ENCODE peak calls at places on chromosomes 11 and 22, in six cellular contexts. D, T, G, W, Z and R are unnamed samples.

GRCh38 chr22:30210235-30210831 is 36.2 kb downstream of the LIF start:
- DNase-seq in T (no peak), W (peak), D (no peak), Z (no peak), G (no peak), R (peak)

GRCh38 chr11:65859134-65859811 is 960 bp upstream of the MUS81 start:
- DNase-seq in W (peak), G (peak), D (peak), T (peak), Z (peak), R (peak)

GRCh38 chr11:27088353-27088752 is 47.7 kb downstream of the BBOX1 start:
- DNase-seq in G (no peak), Z (no peak), D (no peak), T (no peak), W (no peak), R (no peak)

GRCh38 chr11:43546561-43547410 is 133.8 kb upstream of the HSD17B12 start:
- DNase-seq in G (no peak), D (no peak), Z (no peak), W (no peak), T (peak), R (no peak)

GRCh38 chr11:73980001-73980960 is 2.4 kb downstream of the UCP2 start:
- DNase-seq in D (no peak), W (peak), T (peak), Z (peak), G (no peak), R (peak)

GRCh38 chr22:40982482-40983385 is 31.6 kb downstream of the RBX1 start:
- DNase-seq in D (no peak), W (no peak), T (no peak), Z (no peak), G (no peak), R (peak)

GRCh38 chr11:5394091-5394490 is 10.5 kb downstream of the OR51M1 start:
- DNase-seq in Z (no peak), W (no peak), D (no peak), G (no peak), T (no peak), R (no peak)

GRCh38 chr11:79390477-79390876 is 50.4 kb downstream of the TENM4 start:
- DNase-seq in T (no peak), G (no peak), D (no peak), W (no peak), Z (no peak), R (no peak)

GRCh38 chr11:100574894-100575769 is 112.0 kb upstream of the ARHGAP42 start:
- DNase-seq in T (no peak), W (peak), Z (no peak), D (no peak), G (no peak), R (no peak)

GRCh38 chr11:109527496-109527895 is 105.5 kb downstream of the C11orf87 start:
- DNase-seq in G (no peak), W (peak), T (no peak), D (no peak), Z (no peak), R (no peak)

GRCh38 chr11:116702772-116703360 is 69.9 kb downstream of the BUD13 start:
- DNase-seq in T (no peak), Z (no peak), G (no peak), D (no peak), W (no peak), R (peak)

GRCh38 chr11:22337571-22338464 is at the start of gene SLC17A6:
- DNase-seq in Z (no peak), W (peak), D (no peak), T (no peak), G (peak), R (no peak)

GRCh38 chr11:130120045-130120444 is 39.5 kb upstream of the ST14 start:
- DNase-seq in W (no peak), D (no peak), T (no peak), Z (no peak), G (no peak), R (no peak)

GRCh38 chr11:88414385-88414861 is 76.9 kb upstream of the CTSC start:
- DNase-seq in Z (peak), T (no peak), D (no peak), G (no peak), W (peak), R (no peak)

GRCh38 chr11:101817536-101817935 is 97.3 kb upstream of the CEP126 start:
- DNase-seq in W (no peak), T (no peak), D (no peak), Z (no peak), G (no peak), R (no peak)

GRCh38 chr11:102287963-102288744 is 29.1 kb upstream of the BIRC3 start:
- DNase-seq in W (peak), T (no peak), D (no peak), G (peak), Z (peak), R (no peak)

GRCh38 chr22:43555561-43556515 is 144.0 kb downstream of the MPPED1 start:
- DNase-seq in T (no peak), G (no peak), D (no peak), W (no peak), Z (no peak), R (no peak)

GRCh38 chr22:45603631-45604030 is 68.0 kb upstream of the ATXN10 start:
- DNase-seq in W (no peak), Z (no peak), T (peak), D (no peak), G (no peak), R (no peak)

GRCh38 chr22:38316340-38317236 is 645 bp downstream of the CSNK1E start:
- DNase-seq in T (peak), Z (peak), W (peak), G (no peak), D (peak), R (peak)

GRCh38 chr22:43419371-43420080 is 7.7 kb downstream of the MPPED1 start:
- DNase-seq in G (no peak), T (no peak), Z (no peak), D (no peak), W (no peak), R (no peak)

GRCh38 chr11:12789054-12789453 is 114.8 kb downstream of the TEAD1 start:
- DNase-seq in W (no peak), G (no peak), D (no peak), T (no peak), Z (no peak), R (no peak)

GRCh38 chr11:96554236-96554635 is 164.4 kb downstream of the JRKL start:
- DNase-seq in W (no peak), G (no peak), D (no peak), Z (no peak), T (no peak), R (no peak)

GRCh38 chr11:75667831-75668507 is 869 bp downstream of the MAP6 start:
- DNase-seq in W (peak), G (peak), T (peak), D (peak), Z (no peak), R (no peak)

GRCh38 chr11:6617315-6617781 is 1.9 kb downstream of the TPP1 start:
- DNase-seq in G (no peak), T (peak), W (no peak), Z (no peak), D (no peak), R (peak)

GRCh38 chr11:117839234-117839882 is 14.8 kb upstream of the FXYD2 start:
- DNase-seq in G (no peak), Z (no peak), W (no peak), T (peak), D (no peak), R (no peak)

GRCh38 chr11:62205441-62205840 is 3.0 kb upstream of the SCGB2A1 start:
- DNase-seq in T (no peak), Z (no peak), G (no peak), W (no peak), D (no peak), R (no peak)

GRCh38 chr11:128520206-128520885 is 67.0 kb downstream of the ETS1 start:
- DNase-seq in W (no peak), Z (peak), G (no peak), T (no peak), D (no peak), R (no peak)

GRCh38 chr11:78860720-78861422 is 286.2 kb upstream of the NARS2 start:
- DNase-seq in Z (no peak), T (no peak), D (no peak), G (peak), W (peak), R (no peak)

GRCh38 chr11:109695696-109696095 is 273.7 kb downstream of the C11orf87 start:
- DNase-seq in Z (no peak), W (peak), G (no peak), T (no peak), D (no peak), R (no peak)

GRCh38 chr11:22433066-22433450 is 94.9 kb downstream of the SLC17A6 start:
- DNase-seq in G (no peak), W (no peak), D (no peak), T (no peak), Z (no peak), R (no peak)

GRCh38 chr22:42202669-42203068 is 67.8 kb downstream of the TCF20 start:
- DNase-seq in W (peak), D (no peak), Z (no peak), T (no peak), G (no peak), R (no peak)

GRCh38 chr11:44505591-44506054 is 59.8 kb upstream of the CD82 start:
- DNase-seq in W (peak), G (no peak), D (no peak), T (no peak), Z (no peak), R (no peak)

GRCh38 chr11:116833491-116833815 is 3.7 kb downstream of the APOC3 start:
- DNase-seq in D (no peak), Z (no peak), W (no peak), T (no peak), G (no peak), R (no peak)

GRCh38 chr11:441043-441417 is 781 bp downstream of the ANO9 start:
- DNase-seq in T (no peak), W (no peak), G (no peak), Z (no peak), D (no peak), R (no peak)

GRCh38 chr11:442611-443081 is 835 bp upstream of the ANO9 start:
- DNase-seq in W (no peak), G (no peak), Z (no peak), T (peak), D (no peak), R (no peak)

GRCh38 chr11:443542-444199 is 1.9 kb upstream of the ANO9 start:
- DNase-seq in Z (no peak), T (peak), D (no peak), G (no peak), W (peak), R (no peak)

GRCh38 chr11:440065-441042 is 1.5 kb downstream of the ANO9 start:
- DNase-seq in D (no peak), Z (no peak), W (no peak), T (peak), G (no peak), R (no peak)

DNA sequence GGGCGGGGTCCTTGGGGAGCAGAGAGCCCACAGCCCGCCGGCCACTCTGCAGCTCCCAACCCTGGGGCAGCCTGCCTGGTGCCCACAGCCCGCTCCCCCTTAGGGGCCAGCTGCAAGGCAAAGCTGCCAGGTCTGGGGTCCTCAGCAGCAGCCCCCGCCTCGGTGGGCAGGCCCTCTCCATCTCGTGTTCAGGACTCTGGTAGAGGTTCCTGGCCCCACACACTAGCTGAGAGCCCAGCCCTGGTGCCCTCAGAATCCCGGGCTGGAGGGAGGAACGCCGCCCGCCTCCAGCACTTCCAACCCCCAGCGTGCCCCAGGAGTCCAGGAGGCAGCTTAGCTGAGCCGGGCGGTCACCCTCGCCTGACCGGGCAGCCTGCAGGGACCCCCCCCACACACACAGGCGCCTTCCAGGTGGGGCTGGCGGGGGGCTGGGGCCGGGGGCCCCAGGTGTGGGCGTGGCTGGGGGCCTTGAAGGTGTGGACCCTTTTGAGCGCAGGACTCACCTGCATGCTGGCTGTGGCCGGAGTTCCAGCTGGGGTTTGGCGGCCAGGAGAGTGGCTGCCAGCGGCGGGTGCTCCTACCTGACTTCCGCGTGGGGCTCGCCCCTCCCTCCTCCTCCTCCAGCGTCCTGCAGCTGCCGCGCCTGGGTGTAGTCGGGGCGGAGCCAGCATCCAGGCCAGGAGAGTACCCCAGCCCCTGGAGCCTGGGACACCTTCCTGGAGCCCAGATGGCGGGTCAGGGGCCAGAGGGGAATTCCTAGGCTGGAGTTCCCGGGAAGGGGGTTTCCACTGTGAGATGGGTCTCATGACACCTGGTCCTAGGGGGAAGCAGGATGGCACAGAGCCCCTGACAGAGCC is at the start of gene ANO9:
- DNase-seq in D (no peak), T (peak), Z (peak), G (no peak), W (no peak), R (peak)
- H3K4me3 ChIP-seq in D (no peak), T (peak), Z (peak), G (peak), W (no peak), R (peak)

GRCh38 chr22:49727881-49728563 is 99.7 kb downstream of the BRD1 start:
- DNase-seq in G (no peak), D (no peak), Z (no peak), T (no peak), W (no peak), R (no peak)

GRCh38 chr22:49727191-49727880 is 100.3 kb downstream of the BRD1 start:
- DNase-seq in W (no peak), G (no peak), T (no peak), D (no peak), Z (no peak), R (no peak)

GRCh38 chr22:49728566-49729271 is 99.0 kb downstream of the BRD1 start:
- DNase-seq in W (no peak), T (no peak), D (peak), G (no peak), Z (no peak), R (no peak)

GRCh38 chr22:49733631-49734030 is 94.0 kb downstream of the BRD1 start:
- DNase-seq in T (peak), Z (peak), G (no peak), D (no peak), W (no peak), R (no peak)

DNA sequence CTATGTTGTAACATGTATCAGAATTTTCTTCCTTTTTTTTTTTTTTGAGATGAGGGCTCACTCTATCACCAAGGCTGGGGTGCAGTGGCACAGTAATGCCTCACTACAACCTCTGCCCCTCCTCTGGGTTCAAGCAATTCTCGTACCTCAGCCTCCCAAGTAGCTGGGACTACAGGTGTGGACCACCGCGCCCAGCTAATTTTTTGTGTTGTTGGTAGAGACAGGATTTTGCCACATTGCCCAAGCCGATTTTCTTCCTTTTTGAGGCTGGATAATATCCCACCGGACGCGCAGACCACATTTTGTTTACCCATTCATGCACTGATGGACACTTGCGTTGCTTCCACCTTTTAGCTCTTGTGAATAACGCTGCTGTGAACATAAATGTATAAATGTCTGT is 97.0 kb downstream of the BRD1 start:
- DNase-seq in Z (no peak), G (no peak), D (no peak), W (no peak), T (no peak), R (no peak)
- H3K27ac ChIP-seq in Z (no peak), G (no peak), D (no peak), W (no peak), T (no peak), R (no peak)

DNA sequence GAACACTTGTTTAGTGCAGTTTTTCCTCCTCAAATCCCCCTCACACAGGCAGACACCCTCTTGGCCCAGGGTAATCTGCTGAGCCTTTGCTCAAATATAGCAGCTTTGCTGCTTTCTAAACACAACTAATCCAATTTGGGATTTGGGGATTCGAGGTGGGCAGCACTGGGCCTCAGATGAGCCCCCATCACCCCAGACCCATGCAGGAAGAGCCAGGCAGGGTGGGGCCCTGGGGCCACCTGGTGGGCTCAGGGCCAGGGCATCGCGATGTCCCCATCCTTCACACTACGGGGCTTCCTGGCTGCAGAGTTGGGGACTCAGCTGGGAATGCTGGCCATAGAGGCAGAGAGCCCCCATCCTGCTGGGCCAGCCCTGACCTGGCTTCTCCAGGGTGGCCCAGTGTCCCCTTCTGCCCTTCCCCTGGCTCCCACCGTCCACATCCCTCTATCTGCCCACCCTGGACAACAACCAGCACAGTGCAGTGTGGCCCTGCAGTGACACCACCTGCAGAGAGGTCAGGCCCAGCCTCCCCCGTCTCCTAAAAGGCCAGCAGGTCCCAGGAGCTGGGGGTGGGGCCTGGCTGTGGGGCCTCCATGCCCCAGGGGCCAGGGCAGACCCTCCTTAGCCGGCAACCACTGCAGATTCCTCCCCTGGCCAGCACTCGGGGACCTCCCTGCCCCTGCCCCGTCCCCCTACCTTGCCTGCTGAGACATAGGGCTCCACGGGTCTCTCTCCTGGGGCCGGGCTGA is 56.6 kb upstream of the CCDC188 start:
- DNase-seq in Z (no peak), D (no peak), W (no peak), T (no peak), G (no peak), R (no peak)
- H3K4me3 ChIP-seq in Z (peak), D (peak), W (no peak), T (peak), G (no peak), R (peak)

GRCh38 chr11:20367313-20367948 is 3.9 kb downstream of the HTATIP2 start:
- DNase-seq in Z (no peak), G (no peak), W (peak), D (no peak), T (no peak), R (no peak)
- H3K27ac ChIP-seq in Z (no peak), G (no peak), W (peak), D (peak), T (peak), R (no peak)

GRCh38 chr11:69027704-69028372 is 14.8 kb upstream of the MRGPRF start:
- DNase-seq in D (no peak), Z (no peak), W (peak), T (no peak), G (no peak), R (no peak)

GRCh38 chr11:69018924-69019323 is 5.9 kb upstream of the MRGPRF start:
- DNase-seq in G (no peak), D (no peak), W (peak), Z (no peak), T (no peak), R (no peak)

GRCh38 chr11:69017951-69018350 is 4.9 kb upstream of the MRGPRF start:
- DNase-seq in D (no peak), Z (no peak), G (no peak), T (no peak), W (no peak), R (peak)

GRCh38 chr11:69024509-69024908 is 11.5 kb upstream of the MRGPRF start:
- DNase-seq in W (no peak), G (no peak), D (no peak), T (no peak), Z (no peak), R (no peak)

DNA sequence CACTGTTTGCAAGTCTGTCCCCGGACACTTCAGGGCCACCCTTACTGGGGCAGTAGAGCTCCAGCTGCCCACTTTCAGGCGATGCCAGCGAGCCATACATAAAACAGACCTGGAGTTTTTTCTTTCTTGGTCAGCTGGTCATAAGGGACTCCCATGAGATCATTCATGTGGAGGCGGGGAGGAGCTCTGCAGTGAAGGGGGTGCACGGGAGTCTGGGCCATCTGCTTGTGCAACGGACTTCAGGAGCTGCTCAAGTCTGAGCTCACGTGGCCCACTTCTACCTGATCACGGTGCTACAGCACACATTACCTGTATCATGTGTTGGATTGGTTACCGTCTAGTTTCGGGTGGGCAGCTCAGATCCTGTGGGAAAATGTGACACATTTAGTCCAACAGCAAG is 9.2 kb upstream of the MRGPRF start:
- DNase-seq in T (no peak), Z (no peak), W (peak), G (no peak), D (no peak), R (no peak)
- H3K4me3 ChIP-seq in T (no peak), Z (no peak), W (no peak), G (no peak), D (no peak), R (no peak)

GRCh38 chr22:35784633-35785032 is 67.0 kb downstream of the APOL5 start:
- DNase-seq in D (no peak), Z (no peak), W (no peak), G (no peak), T (peak), R (no peak)
- H3K27ac ChIP-seq in D (no peak), Z (no peak), W (no peak), G (no peak), T (no peak), R (no peak)

GRCh38 chr11:104781037-104781436 is 117.2 kb downstream of the CASP12 start:
- DNase-seq in G (no peak), D (no peak), T (no peak), Z (no peak), W (no peak), R (no peak)
- H3K4me3 ChIP-seq in G (no peak), D (no peak), T (no peak), Z (no peak), W (no peak), R (no peak)